ENCODE peak calls at places on chromosomes 7 and 10, in seven cellular contexts. O is ureter; N is astrocyte of the cerebellum; H is activated CD4-positive, alpha-beta T cell treated with anti-CD3 and anti-CD28 coated beads for 1 hour; J is Jurkat, Clone E6-1; P is cerebellar cortex; C is glutamatergic neuron. T is an unnamed sample.

GRCh38 chr7:49174396-49174795 is 250.0 kb downstream of the CDC14C start:
- DNase-seq in O (no peak), P (no peak), J (no peak), N (peak), C (no peak), H (no peak), T (no peak)

GRCh38 chr10:78342787-78343186 is 309.1 kb downstream of the RPS24 start:
- DNase-seq in N (no peak), O (peak), C (peak), P (no peak), H (no peak), J (no peak), T (no peak)

GRCh38 chr7:22858640-22859561 is 36.3 kb upstream of the TOMM7 start:
- DNase-seq in J (no peak), P (no peak), N (peak), O (no peak), H (no peak), C (no peak), T (no peak)

GRCh38 chr7:113840954-113841353 is 77.9 kb downstream of the PPP1R3A start:
- DNase-seq in P (no peak), C (no peak), O (no peak), N (no peak), H (no peak), J (no peak), T (no peak)

GRCh38 chr10:95758351-95759025 is 2.5 kb downstream of the ENTPD1 start:
- DNase-seq in J (no peak), P (no peak), N (no peak), H (no peak), C (no peak), O (no peak), T (no peak)

GRCh38 chr7:127594490-127594889 is 954 bp downstream of the FSCN3 start:
- DNase-seq in N (no peak), H (no peak), J (no peak), C (no peak), P (no peak), O (no peak), T (no peak)

GRCh38 chr10:43599333-43599732 is 6.9 kb upstream of the ZNF485 start:
- DNase-seq in P (no peak), C (no peak), O (no peak), H (no peak), N (no peak), J (peak), T (no peak)

GRCh38 chr7:27547401-27547800 is 115.3 kb downstream of the HIBADH start:
- DNase-seq in P (no peak), J (no peak), C (no peak), O (no peak), N (no peak), H (no peak), T (no peak)

GRCh38 chr7:47573758-47574472 is 8.0 kb downstream of the TNS3 start:
- DNase-seq in C (no peak), O (no peak), H (no peak), J (no peak), P (no peak), N (peak), T (no peak)

GRCh38 chr10:77168861-77169260 is 468.7 kb downstream of the KCNMA1 start:
- DNase-seq in J (no peak), O (no peak), H (no peak), N (no peak), P (no peak), C (no peak), T (no peak)

GRCh38 chr10:21517134-21517982 is 8.1 kb downstream of the SKIDA1 start:
- DNase-seq in C (peak), P (peak), O (peak), J (no peak), H (no peak), N (no peak), T (no peak)